ENCODE peak calls at places on chromosome 2, in seven cellular contexts. N is stomach, R is transverse colon, H is K562, U is spleen, M is HCT116, A is H1. S is an unnamed sample.

GRCh38 chr2:125398738-125399473 is 1257.1 kb upstream of the GYPC start:
- DNase-seq in N (no peak), R (no peak), H (no peak), U (no peak), M (no peak), A (no peak), S (no peak)

GRCh38 chr2:27806311-27807059 is 35.0 kb downstream of the MRPL33 start:
- DNase-seq in N (no peak), R (no peak), H (no peak), U (no peak), M (no peak), A (no peak), S (no peak)

GRCh38 chr2:73210696-73211095 is 3.3 kb upstream of the SMYD5 start:
- DNase-seq in N (no peak), R (no peak), H (no peak), U (peak; percentile 52), M (no peak), A (no peak), S (no peak)

GRCh38 chr2:214816135-214816534 is 6.7 kb upstream of the BARD1 start:
- DNase-seq in N (no peak), R (no peak), H (no peak), U (no peak), M (no peak), A (no peak), S (no peak)

GRCh38 chr2:714005-714741 is 37.0 kb upstream of the TMEM18 start:
- DNase-seq in N (peak; percentile 69), R (peak; percentile 70), H (peak; percentile 50), U (no peak), M (peak; percentile 46), A (peak; percentile 34), S (no peak)

GRCh38 chr2:1599301-1600085 is 144.8 kb downstream of the PXDN start:
- DNase-seq in N (no peak), R (no peak), H (no peak), U (no peak), M (no peak), A (no peak), S (peak; percentile 49)

GRCh38 chr2:12424219-12424618 is 292.5 kb upstream of the TRIB2 start:
- DNase-seq in N (no peak), R (no peak), H (no peak), U (no peak), M (no peak), A (no peak), S (no peak)

GRCh38 chr2:26161926-26162325 is 11.0 kb upstream of the GAREM2 start:
- DNase-seq in N (no peak), R (no peak), H (no peak), U (no peak), M (no peak), A (no peak), S (no peak)

GRCh38 chr2:119820275-119820674 is 60.6 kb downstream of the PTPN4 start:
- DNase-seq in N (no peak), R (no peak), H (no peak), U (no peak), M (no peak), A (no peak), S (no peak)

GRCh38 chr2:62705859-62706720 is 577 bp downstream of the EHBP1 start:
- DNase-seq in N (peak; percentile 49), R (peak; percentile 67), H (peak; percentile 76), U (no peak), M (no peak), A (no peak), S (peak; percentile 85)

GRCh38 chr2:31318360-31319336 is 84.7 kb downstream of the EHD3 start:
- DNase-seq in N (no peak), R (peak; percentile 49), H (no peak), U (peak; percentile 79), M (no peak), A (no peak), S (no peak)

GRCh38 chr2:158774663-158775062 is 20.5 kb upstream of the DAPL1 start:
- DNase-seq in N (no peak), R (no peak), H (no peak), U (no peak), M (no peak), A (no peak), S (no peak)

GRCh38 chr2:187312734-187313282 is 135.2 kb downstream of the CALCRL start:
- DNase-seq in N (no peak), R (no peak), H (no peak), U (no peak), M (no peak), A (no peak), S (no peak)

GRCh38 chr2:218405365-218406208 is 5.9 kb downstream of the CTDSP1 start:
- DNase-seq in N (no peak), R (no peak), H (peak; percentile 34), U (peak; percentile 88), M (no peak), A (no peak), S (peak; percentile 75)

GRCh38 chr2:60984717-60985116 is 32.8 kb upstream of the PEX13 start:
- DNase-seq in N (no peak), R (no peak), H (no peak), U (no peak), M (no peak), A (no peak), S (no peak)

GRCh38 chr2:54310314-54310713 is 54.3 kb upstream of the TSPYL6 start:
- DNase-seq in N (no peak), R (no peak), H (no peak), U (no peak), M (no peak), A (no peak), S (no peak)

GRCh38 chr2:200077210-200077650 is 121.8 kb downstream of the MAIP1 start:
- DNase-seq in N (no peak), R (no peak), H (no peak), U (no peak), M (no peak), A (no peak), S (no peak)

GRCh38 chr2:213995400-213996105 is 415.3 kb upstream of the VWC2L start:
- DNase-seq in N (no peak), R (no peak), H (no peak), U (no peak), M (peak; percentile 63), A (no peak), S (no peak)

GRCh38 chr2:188394931-188395330 is 103.3 kb downstream of the GULP1 start:
- DNase-seq in N (no peak), R (no peak), H (no peak), U (no peak), M (no peak), A (no peak), S (no peak)

GRCh38 chr2:11129598-11130449 is 25.4 kb upstream of the SLC66A3 start:
- DNase-seq in N (peak; percentile 86), R (peak; percentile 87), H (peak; percentile 85), U (peak; percentile 94), M (peak; percentile 65), A (peak; percentile 76), S (no peak)

GRCh38 chr2:98461650-98462049 is 17.0 kb downstream of the INPP4A start:
- DNase-seq in N (no peak), R (no peak), H (no peak), U (peak; percentile 72), M (no peak), A (no peak), S (no peak)

GRCh38 chr2:23662941-23663729 is 263.8 kb downstream of the ATAD2B start:
- DNase-seq in N (no peak), R (peak; percentile 16), H (no peak), U (no peak), M (no peak), A (no peak), S (no peak)

GRCh38 chr2:234843411-234843810 is 108.4 kb upstream of the SH3BP4 start:
- DNase-seq in N (no peak), R (no peak), H (no peak), U (no peak), M (no peak), A (no peak), S (no peak)

GRCh38 chr2:128467321-128467901 is 148.7 kb upstream of the HS6ST1 start:
- DNase-seq in N (no peak), R (no peak), H (no peak), U (no peak), M (no peak), A (no peak), S (no peak)

GRCh38 chr2:50491541-50492114 is 540.3 kb downstream of the NRXN1 start:
- DNase-seq in N (no peak), R (peak; percentile 10), H (peak; percentile 33), U (no peak), M (peak; percentile 12), A (no peak), S (no peak)

GRCh38 chr2:232336241-232336736 is 42.3 kb upstream of the ALPP start:
- DNase-seq in N (peak; percentile 21), R (peak; percentile 4), H (no peak), U (peak; percentile 68), M (no peak), A (no peak), S (peak; percentile 53)

GRCh38 chr2:8761529-8762164 is 75.8 kb downstream of the KIDINS220 start:
- DNase-seq in N (no peak), R (no peak), H (peak; percentile 44), U (no peak), M (peak; percentile 23), A (no peak), S (no peak)

GRCh38 chr2:179771791-179772190 is 89.6 kb downstream of the ZNF385B start:
- DNase-seq in N (no peak), R (no peak), H (no peak), U (no peak), M (no peak), A (no peak), S (no peak)
- H3K27ac ChIP-seq in N (no peak overlapping the region), R (no peak overlapping the region), H (no peak overlapping the region), U (no peak overlapping the region), M (no peak overlapping the region), A (no peak overlapping the region), S (no peak overlapping the region)

DNA sequence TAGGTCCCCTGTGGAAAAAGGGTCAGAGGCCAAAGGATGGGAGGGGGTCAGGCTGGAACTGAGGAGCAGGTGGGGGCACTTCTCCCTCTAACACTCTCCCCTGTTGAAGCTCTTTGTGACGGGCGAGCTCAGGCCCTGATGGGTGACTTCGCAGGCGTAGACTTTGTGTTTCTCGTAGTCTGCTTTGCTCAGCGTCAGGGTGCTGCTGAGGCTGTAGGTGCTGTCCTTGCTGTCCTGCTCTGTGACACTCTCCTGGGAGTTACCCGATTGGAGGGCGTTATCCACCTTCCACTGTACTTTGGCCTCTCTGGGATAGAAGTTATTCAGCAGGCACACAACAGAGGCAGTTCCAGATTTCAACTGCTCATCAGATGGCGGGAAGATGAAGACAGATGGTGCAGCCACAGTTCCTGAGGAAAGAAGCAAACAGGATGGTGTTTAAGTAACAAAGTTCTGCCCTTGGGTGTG is 165.8 kb downstream of the RPIA start:
- DNase-seq in N (no peak), R (peak; percentile 66), H (no peak), U (no peak), M (no peak), A (no peak), S (no peak)
- TF ChIP-seq POLR2AphosphoS5 in N (no peak), R (no peak), H (no peak), U (no peak), M (no peak), A (no peak), S (no peak)

GRCh38 chr2:43065036-43065435 is 161.4 kb downstream of the ZFP36L2 start:
- DNase-seq in N (no peak), R (no peak), H (no peak), U (peak; percentile 34), M (no peak), A (no peak), S (no peak)
- H3K4me1 ChIP-seq in N (peaks cover 3% of the 10 kb centered on the region), R (no peaks in the 10 kb centered on the region), H (peaks cover 34% of the 10 kb centered on the region), U (no peaks in the 10 kb centered on the region), M (no peaks in the 10 kb centered on the region), A (peaks cover 7% of the 10 kb centered on the region), S (peaks cover 11% of the 10 kb centered on the region)

DNA sequence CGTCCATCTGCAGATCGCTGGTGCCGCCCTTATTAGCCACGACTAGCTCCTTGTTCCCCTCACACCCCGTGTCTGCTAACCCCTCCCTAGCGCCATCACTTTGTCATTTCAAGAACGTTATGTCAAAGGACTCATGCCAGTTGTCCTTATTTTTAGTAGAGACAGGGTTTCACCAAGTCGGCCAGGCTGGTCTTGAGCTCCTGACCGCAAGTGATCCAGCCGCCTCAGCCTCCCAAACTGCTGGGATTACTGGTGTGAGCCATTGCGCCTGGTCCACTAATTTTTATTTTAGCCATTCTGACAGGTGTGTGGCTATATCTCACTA is 138.9 kb upstream of the HDAC4 start:
- DNase-seq in N (no peak), R (no peak), H (no peak), U (peak; percentile 31), M (no peak), A (no peak), S (no peak)
- H3K27ac ChIP-seq in N (no peak overlapping the region), R (no peak overlapping the region), H (no peak overlapping the region), U (no peak overlapping the region), M (no peak overlapping the region), A (no peak overlapping the region), S (no peak overlapping the region)